ENCODE peak calls at places on chromosomes 16 and 17, in four cellular contexts. N, X, F and U are unnamed samples.

GRCh38 chr16:48165961-48166578 is 10.3 kb upstream of the ABCC12 start:
- DNase-seq in N (no peak), F (no peak), X (no peak), U (no peak)

GRCh38 chr17:17911003-17911613 is 61.1 kb downstream of the TOM1L2 start:
- DNase-seq in N (no peak), F (no peak), X (no peak), U (no peak)

GRCh38 chr16:56632160-56632847 is at the start of gene MT1M:
- DNase-seq in F (no peak), X (no peak), N (no peak), U (no peak)

GRCh38 chr17:71472809-71473789 is 647.7 kb upstream of the SOX9 start:
- DNase-seq in N (no peak), X (peak), F (peak), U (peak)

GRCh38 chr16:85370881-85371651 is 242.1 kb upstream of the GSE1 start:
- DNase-seq in X (no peak), N (peak), F (no peak), U (no peak)

GRCh38 chr16:53913082-53913870 is 209.3 kb downstream of the FTO start:
- DNase-seq in F (peak), N (peak), X (no peak), U (peak)

GRCh38 chr16:24863582-24864437 is 18.0 kb downstream of the SLC5A11 start:
- DNase-seq in F (no peak), X (no peak), N (no peak), U (no peak)

GRCh38 chr17:48462946-48463345 is 32.9 kb upstream of the SKAP1 start:
- DNase-seq in N (no peak), X (no peak), F (no peak), U (no peak)

GRCh38 chr16:46620265-46621005 is 744 bp downstream of the SHCBP1 start:
- DNase-seq in X (peak), N (no peak), F (no peak), U (no peak)

GRCh38 chr16:15427648-15428239 is 6.6 kb upstream of the BMERB1 start:
- DNase-seq in F (peak), X (peak), N (peak), U (peak)

GRCh38 chr17:34709108-34709779 is 129.9 kb downstream of the TMEM132E start:
- DNase-seq in N (no peak), X (no peak), F (no peak), U (no peak)

GRCh38 chr17:64073771-64074703 is 53.6 kb upstream of the ICAM2 start:
- DNase-seq in F (no peak), N (no peak), X (peak), U (no peak)

GRCh38 chr17:33260638-33261037 is 32.5 kb downstream of the ASIC2 start:
- DNase-seq in N (no peak), F (no peak), X (no peak), U (no peak)

GRCh38 chr16:68517606-68518161 is 21.4 kb upstream of the ZFP90 start:
- DNase-seq in F (no peak), X (no peak), N (no peak), U (no peak)

GRCh38 chr16:75038036-75038959 is 39.5 kb downstream of the ZNRF1 start:
- DNase-seq in X (no peak), F (no peak), N (no peak), U (no peak)

GRCh38 chr17:16987001-16987829 is 15.3 kb upstream of the TNFRSF13B start:
- DNase-seq in X (no peak), N (no peak), F (no peak), U (no peak)

GRCh38 chr16:26992661-26993365 is 73.9 kb upstream of the C16orf82 start:
- DNase-seq in N (no peak), X (no peak), F (no peak), U (no peak)

GRCh38 chr17:22463110-22463850 is 771.0 kb downstream of the KCNJ18 start:
- DNase-seq in X (no peak), F (no peak), N (no peak), U (no peak)

GRCh38 chr16:49094471-49094870 is 187.2 kb downstream of the CBLN1 start:
- DNase-seq in F (no peak), X (no peak), N (no peak), U (no peak)

GRCh38 chr17:32563583-32563982 is 76.8 kb downstream of the CDK5R1 start:
- DNase-seq in F (no peak), N (no peak), X (no peak), U (no peak)

GRCh38 chr17:68400404-68400735 is 56.9 kb downstream of the WIPI1 start:
- DNase-seq in F (no peak), X (no peak), N (no peak), U (no peak)

GRCh38 chr16:13883881-13884280 is 36.1 kb upstream of the ERCC4 start:
- DNase-seq in N (no peak), F (no peak), X (no peak), U (no peak)

GRCh38 chr16:76634847-76635697 is 357.9 kb downstream of the CNTNAP4 start:
- DNase-seq in F (no peak), N (no peak), X (no peak), U (no peak)

GRCh38 chr16:85614338-85615013 is 1.4 kb downstream of the GSE1 start:
- DNase-seq in X (peak), F (no peak), N (no peak), U (no peak)

GRCh38 chr16:67613808-67614207 is 31.1 kb upstream of the CARMIL2 start:
- DNase-seq in X (peak), N (no peak), F (no peak), U (no peak)

GRCh38 chr17:6098466-6099180 is 28.4 kb downstream of the WSCD1 start:
- DNase-seq in F (no peak), X (no peak), N (no peak), U (no peak)

GRCh38 chr16:29757950-29758466 is 12.2 kb upstream of the C16orf54 start:
- DNase-seq in X (no peak), N (peak), F (no peak), U (peak)

GRCh38 chr17:38317081-38317480 is 20.1 kb downstream of the MRPL45 start:
- DNase-seq in F (no peak), N (no peak), X (no peak), U (no peak)

GRCh38 chr16:87619360-87620200 is 17.3 kb downstream of the JPH3 start:
- DNase-seq in N (no peak), X (no peak), F (no peak), U (no peak)

GRCh38 chr17:81556863-81557262 is 4.7 kb upstream of the FAAP100 start:
- DNase-seq in N (no peak), X (no peak), F (no peak), U (no peak)
- H3K4me3 ChIP-seq in N (no peak), X (no peak), F (no peak), U (no peak)

GRCh38 chr17:44086364-44087311 is 16.1 kb downstream of the G6PC3 start:
- DNase-seq in N (peak), X (no peak), F (peak), U (peak)
- H3K4me3 ChIP-seq in N (no peak), X (no peak), F (peak), U (no peak)

GRCh38 chr17:78716292-78716691 is 65.8 kb downstream of the CYTH1 start:
- DNase-seq in N (no peak), X (no peak), F (no peak), U (no peak)
- H3K4me3 ChIP-seq in N (no peak), X (peak), F (no peak), U (no peak)

GRCh38 chr16:3067929-3068288 is 2.5 kb downstream of the IL32 start:
- DNase-seq in N (no peak), X (no peak), F (no peak), U (no peak)

GRCh38 chr16:3065069-3065741 is at the start of gene IL32:
- DNase-seq in X (no peak), F (peak), N (peak), U (peak)

GRCh38 chr16:3068486-3068885 is 3.0 kb downstream of the IL32 start:
- DNase-seq in F (no peak), N (no peak), X (no peak), U (no peak)

GRCh38 chr16:3065742-3066439 is 451 bp downstream of the IL32 start:
- DNase-seq in N (no peak), X (no peak), F (no peak), U (no peak)

DNA sequence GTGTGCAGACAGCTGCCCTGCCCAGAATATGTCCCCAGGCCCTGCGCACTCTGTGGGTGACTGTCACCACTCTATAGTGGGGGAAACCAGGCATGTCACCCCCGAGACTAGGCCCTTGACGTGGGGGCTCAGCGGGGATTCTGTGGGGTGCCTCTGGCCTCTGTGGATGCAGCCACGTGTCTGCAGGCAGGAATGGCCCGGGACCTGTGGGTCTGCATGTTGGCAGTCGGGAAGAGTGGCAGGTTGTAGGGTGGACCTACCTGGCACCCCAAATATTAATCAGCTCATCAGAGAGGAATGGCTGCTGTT is 954 bp downstream of the IL32 start:
- DNase-seq in X (no peak), F (no peak), N (no peak), U (no peak)
- H3K4me3 ChIP-seq in X (no peak), F (peak), N (no peak), U (peak)

DNA sequence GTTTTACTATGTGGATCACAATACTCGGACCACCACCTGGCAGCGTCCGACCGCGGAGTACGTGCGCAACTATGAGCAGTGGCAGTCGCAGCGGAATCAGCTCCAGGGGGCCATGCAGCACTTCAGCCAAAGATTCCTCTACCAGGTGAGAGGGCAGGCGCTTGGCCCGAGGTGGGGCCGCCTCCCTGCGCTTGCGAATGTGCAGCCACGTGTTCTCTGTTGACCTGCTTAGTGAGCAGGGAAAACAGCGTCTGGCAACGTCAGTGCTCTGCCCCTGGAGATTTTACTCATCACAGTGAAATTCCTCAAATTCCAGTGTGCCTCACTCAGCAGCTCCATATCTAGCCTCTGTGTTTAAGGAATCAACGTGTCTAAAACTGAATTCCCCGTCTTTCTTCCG is 33.4 kb upstream of the CLEC18A start:
- DNase-seq in F (peak), X (no peak), N (peak), U (peak)
- H3K4me3 ChIP-seq in F (no peak), X (no peak), N (no peak), U (peak)

GRCh38 chr17:75032896-75033294 is 13.9 kb downstream of the ATP5PD start:
- DNase-seq in F (no peak), N (peak), X (no peak), U (no peak)
- H3K4me3 ChIP-seq in F (peak), N (no peak), X (no peak), U (peak)

GRCh38 chr16:11299865-11300559 is 18.9 kb upstream of the PRM1 start:
- DNase-seq in F (no peak), X (peak), N (no peak), U (no peak)

GRCh38 chr16:11300560-11300892 is 19.4 kb upstream of the PRM1 start:
- DNase-seq in N (no peak), F (no peak), X (no peak), U (no peak)

GRCh38 chr16:11301645-11302513 is 20.7 kb upstream of the PRM1 start:
- DNase-seq in F (no peak), X (no peak), N (no peak), U (no peak)

GRCh38 chr16:11303405-11304138 is 22.4 kb upstream of the PRM1 start:
- DNase-seq in F (no peak), X (no peak), N (peak), U (no peak)

DNA sequence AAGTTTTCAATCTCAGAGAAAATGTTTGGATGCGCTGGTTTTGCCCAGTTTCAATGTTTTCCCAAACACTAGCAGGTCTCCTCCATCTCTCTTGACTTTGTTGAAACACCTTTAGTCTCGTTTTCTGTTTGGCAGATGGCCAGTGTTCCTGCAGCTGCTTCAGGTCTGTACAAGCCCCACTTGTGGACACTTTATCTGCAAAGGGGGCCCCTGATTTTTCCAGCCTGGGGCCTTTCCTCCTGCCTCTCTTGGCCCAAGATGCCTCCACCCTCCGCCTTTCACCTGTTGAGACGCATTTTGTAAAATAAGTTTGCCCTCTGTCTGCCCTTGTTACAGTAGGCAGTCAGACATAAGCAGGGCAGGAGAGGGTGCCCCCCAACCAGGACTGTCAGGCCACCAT is 21.8 kb upstream of the PRM1 start:
- DNase-seq in N (no peak), F (no peak), X (no peak), U (no peak)
- H3K4me3 ChIP-seq in N (no peak), F (no peak), X (no peak), U (no peak)

DNA sequence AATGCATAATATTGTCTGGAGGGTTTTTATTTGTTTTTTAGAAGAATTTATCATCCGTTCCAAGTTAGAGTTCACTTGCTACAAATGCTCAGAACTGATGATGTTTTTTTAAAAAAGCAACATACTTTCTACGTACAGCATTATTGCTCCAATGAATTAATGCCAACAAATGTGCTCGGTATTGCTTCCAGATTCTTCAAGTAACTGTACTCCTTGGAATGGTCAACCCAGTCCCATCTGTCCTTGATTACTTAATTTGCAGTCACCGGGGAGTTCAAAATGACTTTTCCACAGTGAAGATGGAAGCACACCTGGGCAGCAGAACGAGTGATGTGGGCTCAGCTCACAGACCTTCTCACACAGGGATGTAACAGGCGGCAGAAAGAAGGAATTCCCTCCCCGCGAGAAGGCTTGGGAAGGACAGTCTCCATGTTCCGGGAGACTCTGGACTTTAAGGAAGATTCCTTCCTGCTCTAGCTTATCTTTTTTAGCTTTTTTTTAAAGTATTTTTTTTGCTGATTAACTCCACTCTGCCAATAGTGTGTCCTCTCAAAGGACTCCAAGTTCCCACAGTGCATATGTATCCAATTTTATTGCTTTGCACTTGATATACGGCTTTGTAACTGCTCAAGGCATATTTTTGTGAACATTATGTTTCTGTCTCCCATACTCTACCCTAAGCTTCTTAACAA is 68.9 kb downstream of the NXN start:
- DNase-seq in F (peak), X (no peak), N (no peak), U (no peak)
- H3K4me3 ChIP-seq in F (peak), X (no peak), N (no peak), U (peak)